ENCODE peak calls at places on chromosomes 7 and 10, in ten cellular contexts. K is Daoy, H is HFFc6, M is NCI-H1694, F is amniotic stem cell, P is lower lobe of right lung, Q is progenitor cell of endocrine pancreas, Y is EL, J is neural progenitor cell, N is SK-N-SH. T is an unnamed sample.

GRCh38 chr7:47088329-47089067 is 493.4 kb downstream of the TNS3 start:
- DNase-seq in K (peak), H (peak), M (peak), F (peak), P (peak), Q (peak), Y (peak), J (peak), N (peak), T (peak)

GRCh38 chr7:153566324-153566723 is 485.9 kb upstream of the DPP6 start:
- DNase-seq in K (no peak), H (no peak), M (no peak), F (no peak), P (no peak), Q (no peak), Y (no peak), J (no peak), N (no peak), T (no peak)

GRCh38 chr7:119341822-119342221 is 931.2 kb upstream of the KCND2 start:
- DNase-seq in K (no peak), H (no peak), M (no peak), F (no peak), P (no peak), Q (no peak), Y (no peak), J (no peak), N (no peak), T (no peak)

GRCh38 chr10:126867567-126868365 is 37.5 kb upstream of the DOCK1 start:
- DNase-seq in K (peak), H (peak), M (no peak), F (peak), P (no peak), Q (no peak), Y (peak), J (no peak), N (no peak), T (peak)

GRCh38 chr10:123287594-123288247 is 133.5 kb downstream of the BUB3 start:
- DNase-seq in K (peak), H (no peak), M (no peak), F (no peak), P (no peak), Q (no peak), Y (peak), J (no peak), N (peak), T (no peak)

GRCh38 chr10:133182190-133182589 is 22.2 kb downstream of the KNDC1 start:
- DNase-seq in K (no peak), H (no peak), M (no peak), F (no peak), P (no peak), Q (no peak), Y (no peak), J (no peak), N (no peak), T (no peak)

GRCh38 chr7:106155027-106155426 is 42.9 kb upstream of the SYPL1 start:
- DNase-seq in K (no peak), H (no peak), M (no peak), F (no peak), P (no peak), Q (no peak), Y (no peak), J (no peak), N (no peak), T (no peak)

GRCh38 chr10:93073539-93074136 is at the start of gene CYP26A1:
- DNase-seq in K (no peak), H (no peak), M (no peak), F (no peak), P (no peak), Q (no peak), Y (no peak), J (peak), N (peak), T (no peak)

GRCh38 chr7:118870187-118870586 is 645.7 kb downstream of the ANKRD7 start:
- DNase-seq in K (no peak), H (no peak), M (no peak), F (no peak), P (no peak), Q (no peak), Y (no peak), J (peak), N (no peak), T (no peak)

GRCh38 chr7:87627634-87627994 is 584 bp upstream of the RUNDC3B start:
- DNase-seq in K (peak), H (no peak), M (no peak), F (no peak), P (peak), Q (peak), Y (peak), J (no peak), N (peak), T (no peak)

GRCh38 chr10:59807629-59808620 is 54.7 kb upstream of the MRLN start:
- DNase-seq in K (no peak), H (no peak), M (no peak), F (no peak), P (peak), Q (no peak), Y (no peak), J (no peak), N (no peak), T (no peak)